ENCODE peak calls at places on chromosomes 3 and 15, in ten cellular contexts. U is NCI-H2029, L is Daoy, Z is T47D, P is M059J, K is posterior cingulate gyrus, X is aorta, I is renal cortical epithelial cell, C is adipocyte, D is ELF-1. A is an unnamed sample.

GRCh38 chr3:144868506-144868905 is 896.9 kb downstream of the DIPK2A start:
- DNase-seq in U (no peak), L (no peak), Z (no peak), P (no peak), K (no peak), X (no peak), I (no peak), C (peak; percentile 57), D (no peak), A (no peak)

GRCh38 chr3:16478516-16478915 is 35.0 kb downstream of the RFTN1 start:
- DNase-seq in U (no peak), L (peak; percentile 48), Z (no peak), P (peak; percentile 93), K (no peak), X (no peak), I (peak; percentile 87), C (peak; percentile 69), D (no peak), A (peak; percentile 8)

GRCh38 chr3:11499144-11499543 is 144.6 kb downstream of the VGLL4 start:
- DNase-seq in U (no peak), L (peak; percentile 83), Z (no peak), P (peak; percentile 96), K (no peak), X (no peak), I (peak; percentile 95), C (peak; percentile 81), D (no peak), A (peak; percentile 64)

GRCh38 chr15:41954036-41954435 is 18.3 kb downstream of the EHD4 start:
- DNase-seq in U (no peak), L (no peak), Z (no peak), P (no peak), K (no peak), X (no peak), I (no peak), C (no peak), D (no peak), A (no peak)

GRCh38 chr3:142904639-142905441 is 16.0 kb upstream of the PCOLCE2 start:
- DNase-seq in U (no peak), L (peak; percentile 72), Z (no peak), P (peak; percentile 85), K (no peak), X (no peak), I (peak; percentile 69), C (no peak), D (peak; percentile 23), A (peak; percentile 61)

GRCh38 chr3:72261566-72262564 is 476.9 kb upstream of the PROK2 start:
- DNase-seq in U (no peak), L (no peak), Z (no peak), P (peak; percentile 36), K (no peak), X (no peak), I (no peak), C (no peak), D (no peak), A (no peak)

GRCh38 chr3:54968546-54969172 is 40.8 kb upstream of the LRTM1 start:
- DNase-seq in U (no peak), L (peak; percentile 62), Z (no peak), P (peak; percentile 72), K (no peak), X (no peak), I (peak; percentile 16), C (peak; percentile 66), D (no peak), A (no peak)

GRCh38 chr3:136070334-136070733 is 104.8 kb downstream of the PPP2R3A start:
- DNase-seq in U (no peak), L (peak; percentile 79), Z (no peak), P (peak; percentile 94), K (no peak), X (no peak), I (peak; percentile 31), C (peak; percentile 74), D (no peak), A (no peak)

GRCh38 chr3:157376596-157377300 is 59.9 kb upstream of the PTX3 start:
- DNase-seq in U (no peak), L (no peak), Z (no peak), P (no peak), K (no peak), X (no peak), I (no peak), C (peak; percentile 55), D (no peak), A (no peak)

GRCh38 chr3:99856437-99857220 is 39.0 kb downstream of the CMSS1 start:
- DNase-seq in U (no peak), L (no peak), Z (no peak), P (no peak), K (no peak), X (no peak), I (no peak), C (no peak), D (no peak), A (no peak)

GRCh38 chr15:66621491-66622467 is 56.0 kb upstream of the LCTL start:
- DNase-seq in U (no peak), L (no peak), Z (no peak), P (no peak), K (peak; percentile 50), X (no peak), I (peak; percentile 18), C (peak; percentile 68), D (peak; percentile 82), A (no peak)